ENCODE peak calls at places on chromosomes 2 and 18, in ten cellular contexts. F is lower lobe of right lung, D is brain microvascular endothelial cell, W is kidney epithelial cell, B is mesendoderm, G is aorta, Z is cardiac muscle cell, X is ovary, S is heart right ventricle, A is body of pancreas. M is an unnamed sample.

GRCh38 chr2:40611196-40611595 is 159.3 kb upstream of the SLC8A1 start:
- DNase-seq in F (no peak), G (no peak), S (no peak), X (no peak), A (no peak), Z (no peak), W (no peak), D (no peak), B (no peak), M (no peak)

GRCh38 chr18:27838230-27838629 is 338.7 kb downstream of the CDH2 start:
- DNase-seq in Z (no peak), X (no peak), G (no peak), S (no peak), W (no peak), A (no peak), D (no peak), B (no peak), F (no peak), M (no peak)

GRCh38 chr18:55088000-55088401 is 128.7 kb upstream of the CCDC68 start:
- DNase-seq in X (no peak), S (no peak), G (no peak), B (no peak), W (no peak), Z (no peak), A (no peak), D (no peak), F (no peak), M (no peak)

GRCh38 chr2:105881286-105882136 is 136.8 kb downstream of the NCK2 start:
- DNase-seq in G (no peak), B (no peak), A (no peak), X (no peak), Z (no peak), D (no peak), F (no peak), W (no peak), S (no peak), M (no peak)

GRCh38 chr18:11752116-11752911 is 63.2 kb downstream of the GNAL start:
- DNase-seq in F (no peak), S (no peak), D (peak; percentile 36), G (no peak), A (no peak), Z (peak; percentile 61), W (peak; percentile 16), B (peak; percentile 80), X (no peak), M (peak; percentile 84)

GRCh38 chr2:157938556-157938955 is 62.4 kb upstream of the ACVR1 start:
- DNase-seq in A (no peak), Z (peak; percentile 14), X (no peak), S (no peak), B (peak; percentile 82), W (no peak), D (peak; percentile 7), F (no peak), G (no peak), M (no peak)

GRCh38 chr2:9266711-9267110 is 60.1 kb downstream of the ASAP2 start:
- DNase-seq in Z (no peak), D (no peak), G (no peak), A (no peak), F (no peak), B (no peak), W (no peak), X (no peak), S (no peak), M (no peak)

GRCh38 chr2:17658251-17658843 is 95.3 kb downstream of the SMC6 start:
- DNase-seq in F (no peak), W (peak; percentile 23), S (no peak), A (no peak), G (no peak), X (no peak), D (peak; percentile 64), Z (no peak), B (no peak), M (no peak)

GRCh38 chr18:30682667-30683066 is 359.9 kb downstream of the DSC3 start:
- DNase-seq in G (no peak), Z (no peak), X (no peak), D (no peak), W (no peak), S (no peak), B (no peak), F (no peak), A (no peak), M (no peak)

GRCh38 chr2:62137431-62137830 is 58.5 kb upstream of the B3GNT2 start:
- DNase-seq in B (peak; percentile 28), Z (peak; percentile 30), W (no peak), G (no peak), D (no peak), A (no peak), S (no peak), X (no peak), F (no peak), M (no peak)

GRCh38 chr18:55407774-55408535 is 180.0 kb downstream of the TCF4 start:
- DNase-seq in G (no peak), B (no peak), W (no peak), D (no peak), F (no peak), Z (no peak), X (no peak), S (no peak), A (no peak), M (no peak)

GRCh38 chr2:30666307-30666874 is 140.9 kb downstream of the CAPN13 start:
- DNase-seq in B (no peak), Z (no peak), W (peak; percentile 82), X (no peak), S (no peak), F (no peak), D (peak; percentile 98), A (peak; percentile 36), G (no peak), M (no peak)

GRCh38 chr2:45256867-45257641 is 247.8 kb upstream of the SIX2 start:
- DNase-seq in F (no peak), X (peak; percentile 16), G (no peak), Z (no peak), B (no peak), S (no peak), D (no peak), W (no peak), A (no peak), M (peak; percentile 80)

GRCh38 chr18:74281011-74281638 is 10.6 kb downstream of the CYB5A start:
- DNase-seq in A (no peak), F (no peak), Z (no peak), X (no peak), B (peak; percentile 63), W (no peak), D (no peak), S (no peak), G (no peak), M (peak; percentile 54)

DNA sequence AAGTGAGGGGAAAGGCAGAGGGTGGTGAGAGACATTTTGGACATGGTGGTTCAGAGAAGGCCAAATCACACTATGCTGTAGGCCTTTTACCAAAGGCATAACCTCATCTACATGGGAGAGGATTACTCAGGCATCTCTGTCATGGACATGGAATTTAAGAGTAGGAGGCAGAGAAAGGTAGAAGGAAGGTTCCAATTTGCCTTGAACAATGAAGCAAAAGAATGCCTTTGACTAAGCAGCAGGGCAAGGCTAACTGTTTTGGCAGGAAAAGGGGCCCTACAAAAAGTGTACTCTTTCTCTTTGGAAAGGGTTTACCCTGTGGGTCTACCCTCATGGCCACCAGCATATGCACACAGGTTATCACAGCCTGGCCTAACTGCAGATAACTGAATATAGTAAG is 45.6 kb upstream of the RNU4ATAC start:
- DNase-seq in D (peak; percentile 61), X (no peak), G (no peak), S (no peak), W (peak; percentile 59), F (no peak), A (no peak), B (peak; percentile 77), Z (no peak), M (no peak)
- H3K36me3 ChIP-seq in D (no peaks in the 10 kb centered on the region), X (no peaks in the 10 kb centered on the region), G (no peaks in the 10 kb centered on the region), S (peaks cover 7% of the 10 kb centered on the region), W (no peaks in the 10 kb centered on the region), F (no peaks in the 10 kb centered on the region), A (no peaks in the 10 kb centered on the region), B (no peaks in the 10 kb centered on the region), Z (no peaks in the 10 kb centered on the region), M (no peaks in the 10 kb centered on the region)

DNA sequence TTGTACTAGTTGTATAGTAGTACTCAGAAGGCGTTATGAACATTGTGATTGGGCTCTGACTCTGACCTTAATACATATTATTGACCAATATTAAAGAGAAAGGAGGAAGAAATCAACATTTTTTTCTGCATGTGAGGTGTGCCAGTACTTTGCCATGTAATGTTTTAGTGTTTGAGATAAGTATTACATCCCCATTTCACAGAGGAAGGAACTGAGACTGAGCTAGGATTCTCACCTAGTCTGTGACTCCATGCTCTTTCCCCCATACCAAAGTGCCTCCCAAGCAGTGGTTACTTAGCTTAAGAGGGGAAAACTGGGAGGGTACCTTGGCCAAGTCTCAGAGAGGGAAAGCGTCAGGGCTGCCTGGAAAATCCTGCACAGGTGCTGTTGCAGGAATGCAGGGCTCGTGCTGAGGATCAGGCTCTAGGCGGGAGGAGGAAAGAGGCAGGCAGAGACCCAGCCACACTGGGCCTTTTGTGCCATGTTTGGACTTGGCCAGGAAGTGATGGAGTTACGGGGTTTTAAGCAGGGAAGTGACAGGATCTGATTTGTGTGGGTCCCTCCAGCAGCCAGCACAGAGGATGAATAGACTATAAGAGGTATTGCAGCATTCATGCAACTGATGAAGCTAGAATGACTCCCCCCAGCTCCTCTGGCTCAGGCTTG is 1.7 kb downstream of the PNKD start:
- DNase-seq in Z (no peak), S (no peak), B (no peak), A (no peak), D (no peak), F (no peak), X (no peak), W (no peak), G (no peak), M (peak; percentile 28)
- H3K4me3 ChIP-seq in Z (peak overlapping the region; percentile 71), S (no peak overlapping the region), B (no peak overlapping the region), A (no peak overlapping the region), D (no peak overlapping the region), F (no peak overlapping the region), X (no peak overlapping the region), W (no peak overlapping the region), G (no peak overlapping the region), M (no peak overlapping the region)

GRCh38 chr2:27622921-27623384 is 5.9 kb downstream of the CCDC121 start:
- DNase-seq in D (peak; percentile 62), A (no peak), F (no peak), W (peak; percentile 32), X (no peak), G (no peak), Z (no peak), S (no peak), B (peak; percentile 76), M (peak; percentile 25)
- H3K36me3 ChIP-seq in D (peaks cover 24% of the 10 kb centered on the region), A (peaks cover 11% of the 10 kb centered on the region), F (peaks cover 66% of the 10 kb centered on the region), W (peaks cover 2% of the 10 kb centered on the region), X (no peaks in the 10 kb centered on the region), G (peaks cover 3% of the 10 kb centered on the region), Z (peaks cover 15% of the 10 kb centered on the region), S (peaks cover 69% of the 10 kb centered on the region), B (peaks cover 3% of the 10 kb centered on the region), M (no peaks in the 10 kb centered on the region)

DNA sequence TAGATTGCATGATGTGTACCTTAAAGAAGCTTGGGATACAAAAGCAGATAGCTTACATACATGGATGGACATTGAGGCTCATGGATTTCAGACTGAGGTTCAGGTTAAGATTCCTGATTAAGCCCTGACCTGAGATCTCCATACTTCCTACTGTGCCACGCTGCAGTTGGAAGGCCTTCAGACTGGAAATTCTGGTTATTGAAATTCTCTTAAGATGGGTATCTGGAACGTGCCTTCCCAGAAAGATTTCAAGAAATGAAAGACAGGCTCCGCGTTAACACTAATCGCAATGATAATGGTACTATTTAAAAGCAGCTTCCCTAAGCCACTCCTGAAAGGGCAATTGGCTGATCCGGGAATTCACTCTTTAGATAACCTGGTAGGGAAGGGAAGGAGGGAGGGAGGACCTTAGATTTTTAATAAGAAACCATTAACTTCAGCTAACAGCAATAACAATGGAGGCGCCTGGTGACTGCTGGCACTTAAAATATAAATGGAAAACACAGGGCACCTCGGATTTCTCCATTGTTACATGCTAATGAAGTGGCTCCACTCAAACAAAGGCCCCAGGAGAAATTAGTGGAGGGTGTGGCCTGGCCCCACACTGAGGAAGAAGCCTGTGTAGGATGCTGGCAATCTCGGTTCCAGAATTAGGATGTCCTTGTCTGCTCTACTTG is 22.6 kb upstream of the MTA3 start:
- DNase-seq in A (no peak), Z (peak; percentile 14), B (peak; percentile 69), G (no peak), D (no peak), W (no peak), F (no peak), X (no peak), S (no peak), M (peak; percentile 53)
- H3K4me3 ChIP-seq in A (no peak overlapping the region), Z (no peak overlapping the region), B (no peak overlapping the region), G (no peak overlapping the region), D (no peak overlapping the region), W (no peak overlapping the region), F (no peak overlapping the region), X (no peak overlapping the region), S (no peak overlapping the region), M (no peak overlapping the region)

M was measured in H7.